ENCODE peak calls at places on chromosomes 7 and 10, in nine cellular contexts. R is GM12865; B is GM23248; M is brain microvascular endothelial cell; C is heart right ventricle; Q is fibroblast of pulmonary artery; I is CD4-positive, CD25-positive, alpha-beta regulatory T cell; V is BJ; G is neuronal stem cell. K is an unnamed sample.

GRCh38 chr10:70404906-70405824 is 1.2 kb downstream of the EIF4EBP2 start:
- DNase-seq in R (peak), C (peak), B (peak), I (peak), Q (peak), M (peak), V (peak), G (no peak), K (peak)

GRCh38 chr10:98023024-98023423 is 7.4 kb downstream of the CRTAC1 start:
- DNase-seq in G (no peak), B (no peak), R (no peak), C (no peak), V (no peak), Q (no peak), M (no peak), I (no peak), K (no peak)

GRCh38 chr10:107166378-107166777 is 1.9 kb upstream of the SORCS1 start:
- DNase-seq in B (no peak), C (no peak), V (no peak), I (no peak), R (no peak), G (no peak), Q (no peak), M (no peak), K (no peak)

GRCh38 chr7:23277359-23277989 is 21.7 kb upstream of the MALSU1 start:
- DNase-seq in R (peak), I (no peak), B (peak), Q (peak), V (no peak), C (no peak), M (peak), G (peak), K (no peak)

GRCh38 chr7:117993377-117994003 is 120.2 kb upstream of the CTTNBP2 start:
- DNase-seq in M (peak), B (peak), R (peak), V (no peak), I (no peak), G (peak), C (no peak), Q (peak), K (no peak)

GRCh38 chr7:70285854-70286253 is 687.6 kb downstream of the AUTS2 start:
- DNase-seq in G (no peak), I (no peak), B (no peak), V (no peak), C (no peak), Q (no peak), M (no peak), R (no peak), K (no peak)

GRCh38 chr10:34655286-34656170 is 159.6 kb downstream of the PARD3 start:
- DNase-seq in Q (peak), I (no peak), C (no peak), M (peak), R (peak), B (peak), V (peak), G (peak), K (peak)

GRCh38 chr7:50307368-50308012 is 3.0 kb downstream of the IKZF1 start:
- DNase-seq in B (no peak), C (no peak), I (peak), V (no peak), Q (no peak), R (peak), M (no peak), G (no peak), K (no peak)

GRCh38 chr10:106551501-106551900 is 613.0 kb downstream of the SORCS1 start:
- DNase-seq in M (no peak), B (no peak), Q (no peak), R (no peak), G (no peak), V (no peak), C (no peak), I (no peak), K (peak)

GRCh38 chr7:112204072-112204775 is 2.0 kb downstream of the DOCK4 start:
- DNase-seq in R (no peak), C (no peak), B (peak), I (no peak), M (peak), Q (peak), G (no peak), V (no peak), K (no peak)

GRCh38 chr10:128062837-128063563 is 63.2 kb downstream of the MKI67 start:
- DNase-seq in V (no peak), I (peak), Q (peak), G (no peak), B (no peak), C (no peak), R (peak), M (no peak), K (no peak)

GRCh38 chr10:119205926-119206602 is 1.3 kb upstream of the GRK5 start:
- DNase-seq in C (peak), Q (peak), B (no peak), I (peak), G (no peak), R (peak), M (no peak), V (no peak), K (no peak)

GRCh38 chr10:80070068-80070467 is 8.4 kb upstream of the TMEM254 start:
- DNase-seq in G (no peak), B (no peak), C (no peak), I (no peak), Q (no peak), V (no peak), R (no peak), M (no peak), K (no peak)

GRCh38 chr7:51321961-51322515 is 5.4 kb upstream of the COBL start:
- DNase-seq in B (no peak), M (no peak), C (no peak), Q (no peak), I (no peak), R (no peak), G (no peak), V (no peak), K (no peak)

GRCh38 chr10:61643316-61643751 is 19.4 kb upstream of the CABCOCO1 start:
- DNase-seq in C (no peak), G (no peak), Q (peak), M (peak), I (no peak), R (no peak), B (peak), V (peak), K (no peak)

GRCh38 chr10:125113661-125114388 is 46.5 kb downstream of the CTBP2 start:
- DNase-seq in B (peak), G (no peak), C (no peak), R (no peak), I (no peak), V (no peak), M (peak), Q (peak), K (no peak)

GRCh38 chr7:128137096-128137655 is 103.9 kb upstream of the LEP start:
- DNase-seq in I (no peak), Q (peak), C (no peak), G (no peak), R (no peak), M (no peak), B (peak), V (peak), K (no peak)

GRCh38 chr7:155962191-155962967 is 150.1 kb upstream of the SHH start:
- DNase-seq in Q (peak), B (peak), G (no peak), I (no peak), R (peak), C (no peak), M (peak), V (no peak), K (no peak)

GRCh38 chr7:2660359-2661095 is 27.5 kb upstream of the AMZ1 start:
- DNase-seq in M (no peak), R (no peak), B (peak), V (no peak), I (no peak), G (no peak), Q (no peak), C (no peak), K (no peak)

DNA sequence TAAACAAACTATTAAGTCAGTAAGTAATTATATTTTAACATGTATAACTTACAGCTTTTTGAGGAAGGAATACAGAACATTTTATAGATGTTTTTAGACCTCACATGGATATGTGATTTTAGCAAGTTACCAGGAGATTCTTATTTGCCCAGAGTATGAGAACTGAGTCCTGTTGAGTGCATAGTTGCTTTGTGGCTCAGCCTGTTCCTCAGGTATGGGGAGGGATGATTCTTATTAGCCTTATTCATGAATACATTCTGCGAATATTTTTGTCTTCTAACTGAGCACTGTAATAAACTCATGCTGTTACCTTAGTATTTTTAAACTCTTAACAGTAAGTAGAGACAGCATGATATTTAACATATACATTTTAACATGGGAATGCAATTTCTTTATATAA is 17.9 kb downstream of the BTAF1 start:
- DNase-seq in V (no peak), M (no peak), I (no peak), B (no peak), R (no peak), C (no peak), Q (no peak), G (no peak), K (no peak)
- H3K4me3 ChIP-seq in V (no peak), M (no peak), I (no peak), B (no peak), R (no peak), C (no peak), Q (no peak), G (no peak), K (no peak)

DNA sequence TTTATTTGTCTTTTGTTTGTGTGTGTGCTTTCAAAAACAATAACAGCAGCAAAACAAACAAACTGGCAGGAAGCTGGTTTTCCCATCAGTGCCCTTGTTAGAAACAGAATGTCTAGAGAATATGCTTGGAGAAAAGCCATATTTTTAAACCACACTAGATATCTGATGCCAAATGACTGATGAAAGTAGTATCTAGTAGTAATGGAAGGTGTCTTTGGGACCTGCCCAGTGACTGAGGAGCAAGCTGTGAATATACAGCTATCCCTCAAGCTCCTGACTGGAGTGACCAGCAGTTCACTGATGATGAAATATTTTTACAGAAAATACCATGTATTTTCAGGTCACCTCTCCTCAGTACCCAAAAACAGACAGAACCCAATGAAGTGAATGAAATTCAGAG is 956 bp downstream of the PDE1C start:
- DNase-seq in G (no peak), R (no peak), V (no peak), Q (no peak), B (no peak), I (no peak), C (no peak), M (no peak), K (no peak)
- H3K4me3 ChIP-seq in G (no peak), R (no peak), V (peak), Q (no peak), B (peak), I (no peak), C (peak), M (no peak), K (peak)

GRCh38 chr7:95586951-95587301 is 9.4 kb downstream of the PDK4 start:
- DNase-seq in C (no peak), I (no peak), G (no peak), V (no peak), B (no peak), M (no peak), R (no peak), Q (no peak), K (no peak)
- H3K4me3 ChIP-seq in C (no peak), I (no peak), G (no peak), V (no peak), B (no peak), M (no peak), R (no peak), Q (no peak), K (no peak)

GRCh38 chr7:130894146-130895005 is 160.4 kb upstream of the KLF14 start:
- DNase-seq in G (no peak), I (peak), C (peak), R (no peak), V (no peak), Q (no peak), M (no peak), B (peak), K (no peak)
- H3K4me3 ChIP-seq in G (no peak), I (peak), C (no peak), R (no peak), V (no peak), Q (no peak), M (no peak), B (peak), K (no peak)

GRCh38 chr7:1044189-1045037 is at the start of gene GPR146:
- DNase-seq in I (peak), M (peak), C (peak), V (peak), Q (peak), R (peak), G (peak), B (peak), K (peak)
- H3K4me3 ChIP-seq in I (peak), M (peak), C (peak), V (peak), Q (peak), R (peak), G (peak), B (peak), K (peak)

DNA sequence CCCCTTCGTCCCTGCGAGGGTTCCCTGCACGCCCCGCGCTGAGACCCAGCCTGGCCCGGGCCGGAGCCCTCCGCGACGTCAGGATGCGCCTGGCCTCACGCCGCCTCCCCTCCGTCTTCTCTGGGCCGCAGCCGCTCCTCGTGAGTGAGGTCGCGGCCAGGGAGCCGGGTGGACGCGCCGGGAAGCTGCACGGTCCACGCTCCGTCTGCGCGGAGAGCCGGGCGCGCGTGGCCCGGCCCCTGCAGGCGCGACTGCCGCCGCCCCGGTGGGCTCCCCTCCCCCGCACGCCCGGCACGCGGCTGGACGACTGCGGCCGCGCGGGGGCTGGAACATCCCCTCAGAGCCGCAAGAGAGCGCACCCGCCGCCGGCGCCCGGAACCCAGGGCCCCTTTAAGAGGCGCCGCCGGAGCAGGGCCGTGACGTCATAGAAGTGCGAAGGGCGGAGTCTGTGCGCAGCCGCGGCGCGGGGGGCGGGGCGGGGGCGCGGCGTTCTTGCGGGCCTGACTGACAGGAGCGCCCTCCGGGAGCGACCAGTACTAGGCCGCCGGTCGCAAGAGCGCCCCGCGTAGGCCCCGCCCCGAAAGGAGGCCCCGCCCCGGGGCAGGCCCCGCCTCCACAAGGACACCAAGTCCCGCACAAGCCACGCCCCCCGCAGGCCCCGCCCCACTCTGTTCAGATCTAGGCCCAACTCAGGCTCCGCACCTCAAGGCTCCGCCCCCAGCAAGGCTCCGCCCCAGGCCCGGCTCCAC is 449 bp upstream of the INPP5A start:
- DNase-seq in M (peak), Q (peak), C (peak), V (peak), R (peak), B (peak), I (peak), G (peak), K (peak)
- H3K4me3 ChIP-seq in M (peak), Q (peak), C (peak), V (peak), R (peak), B (peak), I (no peak), G (peak), K (peak)

GRCh38 chr7:130904031-130904757 is 170.2 kb upstream of the KLF14 start:
- DNase-seq in V (peak), B (peak), G (no peak), Q (peak), M (peak), C (no peak), R (no peak), I (no peak), K (peak)

GRCh38 chr7:130907439-130907838 is 173.4 kb upstream of the KLF14 start:
- DNase-seq in R (no peak), Q (no peak), I (no peak), M (no peak), B (no peak), G (no peak), V (no peak), C (no peak), K (no peak)

GRCh38 chr7:130904792-130905191 is 170.8 kb upstream of the KLF14 start:
- DNase-seq in R (no peak), Q (no peak), G (no peak), I (no peak), B (peak), M (no peak), C (no peak), V (no peak), K (no peak)

GRCh38 chr7:130908345-130909160 is 174.5 kb upstream of the KLF14 start:
- DNase-seq in M (no peak), Q (no peak), R (no peak), V (no peak), C (no peak), I (peak), G (no peak), B (peak), K (no peak)

DNA sequence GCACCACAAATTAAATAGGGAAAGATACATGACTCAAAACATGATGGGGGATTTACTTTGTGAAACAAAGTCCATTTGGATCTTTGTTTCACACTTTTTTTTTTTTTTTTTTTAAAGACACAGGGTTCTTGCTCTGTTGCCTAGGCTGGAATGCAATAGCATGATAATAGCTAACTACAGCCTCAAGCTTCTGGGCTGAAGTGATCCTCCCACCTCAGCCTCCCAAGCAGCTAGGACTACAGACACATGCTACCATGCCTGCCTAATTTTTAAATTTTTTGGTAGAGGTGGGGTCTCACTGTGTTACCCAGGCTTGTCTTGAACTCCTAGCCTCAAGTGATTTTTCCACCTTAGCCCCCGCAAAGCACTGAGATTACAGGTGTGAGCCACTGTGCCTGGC is 172.6 kb upstream of the KLF14 start:
- DNase-seq in B (no peak), Q (no peak), R (no peak), G (no peak), I (no peak), V (no peak), M (no peak), C (no peak), K (no peak)
- H3K4me3 ChIP-seq in B (peak), Q (no peak), R (no peak), G (no peak), I (no peak), V (no peak), M (peak), C (no peak), K (no peak)

DNA sequence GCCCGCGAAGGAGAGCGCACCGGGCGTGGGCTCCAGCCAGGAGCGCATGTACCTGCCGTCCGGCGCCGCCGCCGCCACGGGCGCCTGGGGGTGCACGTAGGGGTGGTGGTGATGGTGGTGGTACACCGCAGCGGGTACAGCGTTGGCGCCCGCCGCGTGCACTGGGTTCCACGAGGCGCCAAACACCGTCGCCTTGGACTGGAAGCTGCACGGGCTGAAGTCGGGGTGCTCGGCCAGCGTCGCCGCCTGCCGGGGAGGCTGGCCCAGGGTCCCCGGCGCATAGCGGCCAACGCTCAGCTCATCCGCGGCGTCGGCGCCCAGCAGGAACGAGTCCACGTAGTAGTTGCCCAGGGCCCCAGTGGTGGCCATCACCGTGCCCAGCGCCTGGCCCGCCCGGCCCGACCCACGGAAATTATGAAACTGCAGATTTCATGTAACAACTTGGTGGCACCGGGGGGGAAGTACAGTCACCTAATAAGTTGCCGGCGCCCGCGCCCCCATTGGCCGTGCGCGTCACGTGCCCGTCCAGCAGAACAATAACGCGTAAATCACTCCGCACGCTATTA is at the start of gene HOXA9:
- DNase-seq in C (no peak), M (no peak), B (peak), R (no peak), Q (no peak), G (no peak), I (no peak), V (no peak), K (peak)
- H3K4me3 ChIP-seq in C (peak), M (no peak), B (peak), R (no peak), Q (no peak), G (no peak), I (no peak), V (peak), K (peak)